ENCODE peak calls at places on chromosomes 12 and 14, in nine cellular contexts. P, M, A, T, X, Q, J, Z and L are unnamed samples.

GRCh38 chr12:99553461-99553860 is 94.1 kb upstream of the GARIN6 start:
- DNase-seq in P (no peak), M (no peak), A (no peak), T (no peak), X (no peak), Q (no peak), J (peak), Z (no peak), L (no peak)

GRCh38 chr14:75427482-75428229 is at the start of gene JDP2:
- DNase-seq in P (no peak), M (peak), A (peak), T (no peak), X (peak), Q (peak), J (peak), Z (peak), L (peak)

GRCh38 chr12:93601591-93601990 is 29.1 kb downstream of the SOCS2 start:
- DNase-seq in P (no peak), M (no peak), A (no peak), T (no peak), X (no peak), Q (no peak), J (no peak), Z (no peak), L (no peak)

GRCh38 chr14:92412912-92413311 is 89.9 kb downstream of the SLC24A4 start:
- DNase-seq in P (no peak), M (no peak), A (no peak), T (no peak), X (no peak), Q (no peak), J (no peak), Z (no peak), L (no peak)

GRCh38 chr14:26960049-26960688 is 362.3 kb upstream of the NOVA1 start:
- DNase-seq in P (no peak), M (no peak), A (no peak), T (no peak), X (no peak), Q (no peak), J (no peak), Z (no peak), L (no peak)

GRCh38 chr12:94148841-94149780 is 734 bp downstream of the PLXNC1 start:
- DNase-seq in P (no peak), M (peak), A (peak), T (no peak), X (no peak), Q (peak), J (no peak), Z (peak), L (no peak)

GRCh38 chr12:50765325-50765911 is 1.5 kb downstream of the ATF1 start:
- DNase-seq in P (no peak), M (peak), A (peak), T (no peak), X (no peak), Q (no peak), J (peak), Z (peak), L (peak)

GRCh38 chr12:94380507-94380906 is 79.2 kb downstream of the CEP83 start:
- DNase-seq in P (no peak), M (no peak), A (no peak), T (no peak), X (no peak), Q (no peak), J (peak), Z (no peak), L (no peak)

GRCh38 chr12:104519190-104519857 is 62.6 kb downstream of the CHST11 start:
- DNase-seq in P (no peak), M (no peak), A (no peak), T (no peak), X (no peak), Q (no peak), J (no peak), Z (no peak), L (no peak)

GRCh38 chr12:31035944-31036665 is 37.6 kb upstream of the DDX11 start:
- DNase-seq in P (no peak), M (peak), A (no peak), T (no peak), X (peak), Q (peak), J (peak), Z (no peak), L (no peak)

GRCh38 chr12:84913151-84913550 is 552 bp upstream of the SLC6A15 start:
- DNase-seq in P (no peak), M (peak), A (no peak), T (no peak), X (no peak), Q (no peak), J (no peak), Z (peak), L (peak)
- H3K4me3 ChIP-seq in P (peak), M (peak), A (no peak), T (peak), X (no peak), Q (peak), J (no peak), Z (peak), L (peak)

DNA sequence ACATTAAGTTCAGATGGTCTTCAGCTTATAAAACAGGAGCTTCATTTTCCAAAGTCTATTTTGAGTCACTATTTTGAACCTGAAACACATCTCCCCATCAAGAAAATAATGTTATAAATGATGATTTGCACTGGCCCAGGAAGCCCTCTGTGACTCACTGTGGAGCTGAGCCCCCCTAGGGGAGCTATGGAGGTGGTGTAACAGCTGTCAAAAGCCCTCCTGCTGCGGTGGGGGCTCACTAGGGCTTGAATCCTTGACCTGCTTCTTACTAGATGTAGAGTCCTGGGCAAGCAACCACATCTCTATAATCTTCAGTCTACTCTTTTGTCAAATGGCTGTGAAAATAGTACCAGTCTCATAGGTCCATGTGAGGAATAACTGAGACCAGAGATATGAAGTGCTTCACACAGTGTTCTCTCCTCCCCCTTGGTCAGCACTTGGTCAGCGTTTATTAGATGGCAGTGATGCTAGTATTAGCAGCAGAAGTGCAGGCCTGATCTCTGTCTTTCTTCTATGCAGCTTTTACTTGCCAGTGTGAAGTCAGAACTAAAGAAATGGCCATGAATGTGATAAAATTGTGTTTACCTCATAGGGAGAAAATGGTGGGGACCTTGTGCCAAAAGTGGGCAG is 83.4 kb downstream of the RTN1 start:
- DNase-seq in P (no peak), M (peak), A (no peak), T (no peak), X (no peak), Q (no peak), J (no peak), Z (peak), L (no peak)
- TF ChIP-seq CTCF in P (no peak), M (peak), A (no peak), T (no peak), X (no peak), Q (no peak), J (no peak), Z (no peak), L (no peak)

DNA sequence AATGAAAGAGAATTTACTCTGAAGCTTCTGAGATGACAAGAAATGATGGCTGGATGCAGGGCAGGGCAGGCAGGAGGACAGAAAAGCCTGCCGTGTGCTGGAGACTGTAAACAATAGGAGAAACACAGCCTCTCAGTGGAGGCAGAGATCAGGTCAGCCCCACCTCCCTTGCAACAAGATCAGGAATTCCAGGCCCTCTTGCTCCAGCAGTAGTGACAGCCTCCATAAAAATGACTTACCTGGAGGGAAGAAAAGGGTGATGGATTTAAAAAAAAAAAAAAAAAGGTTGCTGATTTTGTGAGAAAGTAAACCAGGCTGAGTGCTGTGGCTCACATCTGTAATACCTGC is 193.7 kb downstream of the ANO4 start:
- DNase-seq in P (no peak), M (no peak), A (no peak), T (no peak), X (no peak), Q (no peak), J (no peak), Z (no peak), L (no peak)
- H3K4me3 ChIP-seq in P (no peak), M (no peak), A (no peak), T (no peak), X (no peak), Q (no peak), J (no peak), Z (no peak), L (no peak)

GRCh38 chr12:95574799-95575452 is 23.6 kb upstream of the USP44 start:
- DNase-seq in P (peak), M (peak), A (no peak), T (no peak), X (no peak), Q (peak), J (peak), Z (peak), L (peak)
- TF ChIP-seq CTCF in P (peak), M (peak), A (peak), T (peak), X (peak), Q (peak), J (peak), Z (peak), L (peak)

GRCh38 chr14:101774814-101775213 is 13.3 kb downstream of the PPP2R5C start:
- DNase-seq in P (no peak), M (no peak), A (peak), T (no peak), X (no peak), Q (no peak), J (no peak), Z (no peak), L (no peak)
- H3K4me3 ChIP-seq in P (no peak), M (no peak), A (peak), T (no peak), X (no peak), Q (no peak), J (no peak), Z (no peak), L (no peak)